ENCODE peak calls at places on chromosomes 7 and 10, in six cellular contexts. B is NCI-H1105, T is astrocyte of the spinal cord, H is nucleus accumbens, W is epithelial cell of proximal tubule, N is naive B cell. Z is an unnamed sample.

GRCh38 chr10:133039823-133040704 is 47.7 kb upstream of the ADGRA1 start:
- DNase-seq in B (no peak), T (no peak), H (no peak), W (no peak), N (no peak), Z (no peak)

GRCh38 chr10:78777466-78778256 is 291.1 kb upstream of the ZMIZ1 start:
- DNase-seq in B (no peak), T (peak; percentile 64), H (peak; percentile 42), W (no peak), N (no peak), Z (no peak)

GRCh38 chr7:27709137-27710075 is 30.6 kb upstream of the TAX1BP1 start:
- DNase-seq in B (no peak), T (peak; percentile 53), H (no peak), W (no peak), N (no peak), Z (no peak)

GRCh38 chr7:156560075-156560474 is 80.5 kb upstream of the RNF32 start:
- DNase-seq in B (no peak), T (no peak), H (no peak), W (no peak), N (no peak), Z (no peak)

GRCh38 chr10:126147866-126148578 is 240.3 kb downstream of the ADAM12 start:
- DNase-seq in B (no peak), T (peak; percentile 83), H (no peak), W (no peak), N (no peak), Z (no peak)

GRCh38 chr7:157282141-157282801 is 54.5 kb upstream of the DNAJB6 start:
- DNase-seq in B (no peak), T (no peak), H (no peak), W (no peak), N (no peak), Z (no peak)

GRCh38 chr10:49690673-49691356 is 11.4 kb downstream of the C10orf53 start:
- DNase-seq in B (no peak), T (no peak), H (no peak), W (no peak), N (no peak), Z (no peak)

GRCh38 chr10:5071411-5072198 is 22.6 kb upstream of the AKR1C3 start:
- DNase-seq in B (peak; percentile 33), T (peak; percentile 53), H (peak; percentile 16), W (peak; percentile 100), N (no peak), Z (no peak)

GRCh38 chr10:16984242-16984641 is 145.4 kb downstream of the CUBN start:
- DNase-seq in B (no peak), T (no peak), H (no peak), W (no peak), N (no peak), Z (no peak)

GRCh38 chr7:155618708-155619633 is 25.5 kb upstream of the RBM33 start:
- DNase-seq in B (no peak), T (peak; percentile 10), H (no peak), W (peak; percentile 98), N (no peak), Z (no peak)

GRCh38 chr7:151469281-151469680 is 29.3 kb upstream of the CRYGN start:
- DNase-seq in B (no peak), T (peak; percentile 21), H (no peak), W (no peak), N (no peak), Z (no peak)

GRCh38 chr7:44466300-44467216 is 23.9 kb downstream of the NUDCD3 start:
- DNase-seq in B (no peak), T (peak; percentile 80), H (no peak), W (no peak), N (no peak), Z (no peak)

GRCh38 chr10:123552760-123553554 is 113.2 kb upstream of the GPR26 start:
- DNase-seq in B (no peak), T (no peak), H (no peak), W (no peak), N (no peak), Z (no peak)

GRCh38 chr7:5525271-5526189 is 101.9 kb upstream of the TNRC18 start:
- DNase-seq in B (peak; percentile 25), T (peak; percentile 62), H (no peak), W (no peak), N (no peak), Z (no peak)

GRCh38 chr10:108574233-108574632 is 1349.1 kb downstream of the XPNPEP1 start:
- DNase-seq in B (no peak), T (no peak), H (no peak), W (no peak), N (no peak), Z (no peak)

GRCh38 chr7:92279429-92280031 is 33.8 kb downstream of the ANKIB1 start:
- DNase-seq in B (no peak), T (no peak), H (no peak), W (no peak), N (no peak), Z (no peak)

GRCh38 chr10:89159761-89160160 is 47.4 kb downstream of the CH25H start:
- DNase-seq in B (no peak), T (no peak), H (no peak), W (no peak), N (no peak), Z (no peak)

GRCh38 chr7:74193054-74193453 is 16.8 kb upstream of the LAT2 start:
- DNase-seq in B (no peak), T (no peak), H (no peak), W (no peak), N (no peak), Z (no peak)

GRCh38 chr10:46516660-46517416 is 39.6 kb downstream of the GPRIN2 start:
- DNase-seq in B (no peak), T (peak; percentile 76), H (no peak), W (no peak), N (no peak), Z (no peak)

GRCh38 chr10:104309980-104310978 is 28.0 kb downstream of the ITPRIP start:
- DNase-seq in B (no peak), T (peak; percentile 91), H (no peak), W (no peak), N (no peak), Z (no peak)

GRCh38 chr7:83936056-83936703 is 258.4 kb downstream of the SEMA3A start:
- DNase-seq in B (peak; percentile 24), T (peak; percentile 79), H (no peak), W (peak; percentile 22), N (peak; percentile 9), Z (no peak)

GRCh38 chr10:73262105-73262730 is 9.8 kb upstream of the MRPS16 start:
- DNase-seq in B (no peak), T (peak; percentile 71), H (no peak), W (peak; percentile 75), N (no peak), Z (no peak)

GRCh38 chr10:92323079-92323478 is 32.1 kb downstream of the MARCHF5 start:
- DNase-seq in B (no peak), T (no peak), H (no peak), W (no peak), N (no peak), Z (no peak)

GRCh38 chr10:124962421-124962820 is 20.5 kb downstream of the ZRANB1 start:
- DNase-seq in B (no peak), T (peak; percentile 43), H (no peak), W (no peak), N (no peak), Z (no peak)

GRCh38 chr10:71087622-71088021 is 124.7 kb upstream of the UNC5B start:
- DNase-seq in B (no peak), T (no peak), H (no peak), W (no peak), N (no peak), Z (peak; percentile 0)

GRCh38 chr7:94701555-94701973 is 45.6 kb upstream of the SGCE start:
- DNase-seq in B (no peak), T (peak; percentile 84), H (no peak), W (peak; percentile 38), N (no peak), Z (no peak)

GRCh38 chr7:41045556-41046123 is 657.2 kb downstream of the INHBA start:
- DNase-seq in B (no peak), T (no peak), H (no peak), W (no peak), N (no peak), Z (no peak)

GRCh38 chr7:129376076-129376777 is 58.0 kb upstream of the STRIP2 start:
- DNase-seq in B (peak; percentile 27), T (peak; percentile 27), H (no peak), W (no peak), N (peak; percentile 24), Z (peak; percentile 58)

GRCh38 chr7:66454600-66455225 is 174.0 kb upstream of the KCTD7 start:
- DNase-seq in B (no peak), T (no peak), H (no peak), W (no peak), N (no peak), Z (no peak)

GRCh38 chr7:57775396-57776088 is 325.6 kb downstream of the ZNF716 start:
- DNase-seq in B (no peak), T (no peak), H (no peak), W (no peak), N (no peak), Z (no peak)

GRCh38 chr7:146654048-146654447 is 537.4 kb downstream of the CNTNAP2 start:
- DNase-seq in B (no peak), T (peak; percentile 73), H (no peak), W (no peak), N (no peak), Z (no peak)

GRCh38 chr7:151008511-151009323 is 15.6 kb downstream of the ATG9B start:
- DNase-seq in B (no peak), T (no peak), H (peak; percentile 9), W (no peak), N (peak; percentile 69), Z (peak; percentile 80)

GRCh38 chr7:149440222-149440621 is 20.6 kb downstream of the ZNF777 start:
- DNase-seq in B (no peak), T (no peak), H (no peak), W (no peak), N (no peak), Z (no peak)

GRCh38 chr10:30433286-30433778 is 652 bp upstream of the MAP3K8 start:
- DNase-seq in B (no peak), T (peak; percentile 64), H (no peak), W (no peak), N (no peak), Z (no peak)

GRCh38 chr7:79376297-79377025 is 77.0 kb downstream of the MAGI2 start:
- DNase-seq in B (no peak), T (no peak), H (no peak), W (no peak), N (no peak), Z (no peak)

Z was measured in germinal center.